ENCODE peak calls at places on chromosomes 12 and 14, in eight cellular contexts. F, I, H, E, U, V, B and Q are unnamed samples.

GRCh38 chr14:89383171-89383845 is 33.7 kb downstream of the FOXN3 start:
- DNase-seq in F (no peak), I (no peak), H (no peak), E (no peak), U (no peak), V (no peak), B (no peak), Q (no peak)

GRCh38 chr14:35213869-35214387 is 78.3 kb upstream of the PSMA6 start:
- DNase-seq in F (no peak), I (no peak), H (no peak), E (no peak), U (peak; percentile 63), V (no peak), B (peak; percentile 52), Q (peak; percentile 49)

GRCh38 chr12:124392991-124393790 is 98.3 kb downstream of the RFLNA start:
- DNase-seq in F (peak; percentile 96), I (peak; percentile 94), H (no peak), E (peak; percentile 61), U (peak; percentile 69), V (peak; percentile 99), B (peak; percentile 72), Q (peak; percentile 75)

GRCh38 chr14:72904840-72905561 is 11.1 kb upstream of the DPF3 start:
- DNase-seq in F (no peak), I (peak; percentile 41), H (peak; percentile 23), E (peak; percentile 43), U (peak; percentile 56), V (peak; percentile 80), B (peak; percentile 89), Q (peak; percentile 94)

GRCh38 chr12:39240573-39240972 is 202.3 kb downstream of the KIF21A start:
- DNase-seq in F (no peak), I (no peak), H (no peak), E (no peak), U (peak; percentile 7), V (no peak), B (no peak), Q (no peak)

GRCh38 chr12:5369298-5369697 is 62.6 kb upstream of the NTF3 start:
- DNase-seq in F (no peak), I (no peak), H (no peak), E (no peak), U (no peak), V (no peak), B (no peak), Q (no peak)

GRCh38 chr12:87995581-87996178 is 33.5 kb downstream of the C12orf50 start:
- DNase-seq in F (no peak), I (peak; percentile 23), H (no peak), E (peak; percentile 29), U (peak; percentile 63), V (no peak), B (peak; percentile 78), Q (peak; percentile 89)

GRCh38 chr12:1606021-1606622 is 11.7 kb upstream of the FBXL14 start:
- DNase-seq in F (peak; percentile 95), I (peak; percentile 94), H (no peak), E (peak; percentile 59), U (peak; percentile 83), V (peak; percentile 96), B (peak; percentile 93), Q (peak; percentile 59)

GRCh38 chr12:25682421-25682820 is 129.3 kb upstream of the LMNTD1 start:
- DNase-seq in F (no peak), I (no peak), H (no peak), E (no peak), U (peak; percentile 13), V (no peak), B (peak; percentile 65), Q (no peak)

GRCh38 chr12:110248096-110248447 is 33.0 kb upstream of the ATP2A2 start:
- DNase-seq in F (no peak), I (no peak), H (no peak), E (no peak), U (no peak), V (no peak), B (no peak), Q (no peak)

GRCh38 chr14:32254952-32255679 is 52.0 kb upstream of the RNU6-8 start:
- DNase-seq in F (no peak), I (peak; percentile 56), H (peak; percentile 7), E (peak; percentile 35), U (peak; percentile 63), V (peak; percentile 86), B (peak; percentile 87), Q (peak; percentile 89)

DNA sequence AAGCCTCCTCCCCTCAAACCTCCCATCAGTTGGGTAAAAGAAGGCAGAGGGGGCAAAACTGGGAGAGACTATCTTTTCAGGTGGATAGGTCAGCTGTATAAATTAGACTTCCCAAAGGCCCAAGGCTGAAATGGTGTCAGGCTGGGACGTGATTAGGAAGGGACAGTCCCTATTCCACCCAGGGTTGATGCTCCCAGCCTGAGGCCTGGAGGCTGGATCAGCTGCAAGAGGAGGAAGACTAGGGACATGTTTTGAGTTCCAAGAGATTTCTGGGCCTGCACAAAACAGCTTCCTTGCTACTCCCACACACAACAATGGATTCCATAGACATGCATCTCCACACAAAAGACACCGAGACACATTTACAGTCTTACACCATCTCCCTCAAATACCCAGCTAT is 3.5 kb downstream of the JPH4 start:
- DNase-seq in F (no peak), I (no peak), H (no peak), E (no peak), U (no peak), V (no peak), B (no peak), Q (no peak)
- H3K27me3 ChIP-seq in F (peaks cover 88% of the 10 kb centered on the region), I (peaks cover 90% of the 10 kb centered on the region), H (peaks cover 25% of the 10 kb centered on the region), E (peaks cover 18% of the 10 kb centered on the region), U (peaks cover 40% of the 10 kb centered on the region), V (peaks cover 85% of the 10 kb centered on the region), B (peaks cover 57% of the 10 kb centered on the region), Q (peaks cover 47% of the 10 kb centered on the region)

GRCh38 chr14:60656755-60657608 is 7.7 kb upstream of the SIX1 start:
- DNase-seq in F (no peak), I (no peak), H (no peak), E (no peak), U (peak; percentile 68), V (peak; percentile 75), B (peak; percentile 83), Q (peak; percentile 86)

GRCh38 chr14:60655898-60656754 is 6.8 kb upstream of the SIX1 start:
- DNase-seq in F (no peak), I (no peak), H (no peak), E (no peak), U (peak; percentile 34), V (no peak), B (no peak), Q (no peak)

GRCh38 chr14:60658909-60659585 is 9.8 kb upstream of the SIX1 start:
- DNase-seq in F (no peak), I (no peak), H (no peak), E (no peak), U (no peak), V (no peak), B (no peak), Q (peak; percentile 61)

GRCh38 chr14:60657609-60657983 is 8.3 kb upstream of the SIX1 start:
- DNase-seq in F (no peak), I (no peak), H (no peak), E (no peak), U (peak; percentile 43), V (no peak), B (no peak), Q (peak; percentile 64)

GRCh38 chr14:60658116-60658515 is 8.8 kb upstream of the SIX1 start:
- DNase-seq in F (no peak), I (no peak), H (no peak), E (no peak), U (no peak), V (no peak), B (no peak), Q (no peak)
- H3K27me3 ChIP-seq in F (peaks cover 94% of the 10 kb centered on the region), I (peaks cover 100% of the 10 kb centered on the region), H (peaks cover 30% of the 10 kb centered on the region), E (peaks cover 80% of the 10 kb centered on the region), U (peaks cover 17% of the 10 kb centered on the region), V (peaks cover 2% of the 10 kb centered on the region), B (peaks cover 3% of the 10 kb centered on the region), Q (peaks cover 10% of the 10 kb centered on the region)

DNA sequence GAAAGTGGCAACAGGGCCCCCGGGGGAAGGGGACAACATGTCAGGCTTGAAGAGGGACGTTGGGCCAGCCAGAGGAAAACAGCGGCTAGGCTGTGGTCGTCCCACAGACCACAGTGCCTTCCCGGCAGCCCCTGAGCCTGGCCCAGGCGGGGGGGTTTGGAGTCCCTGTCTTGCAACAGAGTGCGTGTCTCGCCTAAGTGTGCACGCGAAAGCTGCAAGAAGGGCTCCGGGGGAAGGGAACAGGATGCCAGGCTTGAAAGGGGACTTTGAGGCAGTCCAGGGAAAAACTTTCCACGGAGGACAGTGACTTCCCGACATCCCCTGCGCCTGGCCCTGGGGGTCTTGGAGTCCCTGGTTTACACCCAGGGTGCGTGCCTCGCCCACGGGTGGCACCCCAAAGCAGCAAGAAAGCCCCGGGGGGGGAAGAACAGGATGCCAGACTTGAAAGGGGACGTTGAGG is 157.5 kb upstream of the ALG10B start:
- DNase-seq in F (peak; percentile 84), I (no peak), H (no peak), E (no peak), U (no peak), V (no peak), B (no peak), Q (no peak)
- H3K27me3 ChIP-seq in F (peaks cover 7% of the 10 kb centered on the region), I (peaks cover 3% of the 10 kb centered on the region), H (no peaks in the 10 kb centered on the region), E (peaks cover 8% of the 10 kb centered on the region), U (no peaks in the 10 kb centered on the region), V (no peaks in the 10 kb centered on the region), B (no peaks in the 10 kb centered on the region), Q (no peaks in the 10 kb centered on the region)

GRCh38 chr14:36579001-36579555 is 3.3 kb downstream of the NKX2-8 start:
- DNase-seq in F (no peak), I (no peak), H (no peak), E (no peak), U (no peak), V (no peak), B (no peak), Q (no peak)
- H3K27me3 ChIP-seq in F (peaks cover 96% of the 10 kb centered on the region), I (peaks cover 100% of the 10 kb centered on the region), H (no peaks in the 10 kb centered on the region), E (peaks cover 59% of the 10 kb centered on the region), U (peaks cover 41% of the 10 kb centered on the region), V (peaks cover 78% of the 10 kb centered on the region), B (peaks cover 86% of the 10 kb centered on the region), Q (peaks cover 84% of the 10 kb centered on the region)